ENCODE peak calls at places on chromosomes 12 and 14, in ten cellular contexts. Y, A, M, X, E, C, D, B, U and G are unnamed samples.

GRCh38 chr14:60188115-60188514 is 22.9 kb upstream of the DHRS7 start:
- DNase-seq in Y (no peak), A (no peak), M (no peak), X (no peak), E (no peak), C (no peak), D (no peak), B (no peak), U (no peak), G (no peak)

GRCh38 chr12:106058256-106059182 is 80.2 kb downstream of the NUAK1 start:
- DNase-seq in Y (no peak), A (no peak), M (no peak), X (no peak), E (peak), C (no peak), D (no peak), B (no peak), U (no peak), G (no peak)

GRCh38 chr12:92973614-92974013 is 44.5 kb upstream of the EEA1 start:
- DNase-seq in Y (peak), A (no peak), M (no peak), X (no peak), E (peak), C (no peak), D (no peak), B (no peak), U (no peak), G (peak)

GRCh38 chr12:55876110-55876509 is 33.4 kb upstream of the MMP19 start:
- DNase-seq in Y (no peak), A (no peak), M (no peak), X (no peak), E (peak), C (no peak), D (no peak), B (no peak), U (no peak), G (no peak)

GRCh38 chr12:78002878-78003277 is 172.2 kb downstream of the NAV3 start:
- DNase-seq in Y (no peak), A (no peak), M (no peak), X (no peak), E (no peak), C (no peak), D (no peak), B (no peak), U (no peak), G (no peak)

GRCh38 chr12:8956772-8957171 is 7.3 kb upstream of the M6PR start:
- DNase-seq in Y (no peak), A (no peak), M (no peak), X (no peak), E (no peak), C (no peak), D (no peak), B (no peak), U (no peak), G (no peak)

GRCh38 chr12:75635606-75636444 is 124.4 kb upstream of the KRR1 start:
- DNase-seq in Y (no peak), A (no peak), M (no peak), X (no peak), E (no peak), C (no peak), D (no peak), B (no peak), U (no peak), G (peak)

GRCh38 chr12:112852810-112853209 is 54.0 kb upstream of the OAS1 start:
- DNase-seq in Y (no peak), A (no peak), M (no peak), X (no peak), E (peak), C (no peak), D (no peak), B (no peak), U (no peak), G (no peak)

GRCh38 chr14:32512813-32513212 is 183.7 kb downstream of the AKAP6 start:
- DNase-seq in Y (no peak), A (no peak), M (no peak), X (no peak), E (no peak), C (no peak), D (no peak), B (no peak), U (no peak), G (no peak)

GRCh38 chr14:102986810-102987579 is 64.5 kb downstream of the AMN start:
- DNase-seq in Y (peak), A (no peak), M (no peak), X (no peak), E (no peak), C (no peak), D (no peak), B (no peak), U (no peak), G (peak)

GRCh38 chr12:104306943-104307654 is 3.6 kb downstream of the EID3 start:
- DNase-seq in Y (no peak), A (no peak), M (no peak), X (no peak), E (no peak), C (no peak), D (no peak), B (no peak), U (no peak), G (no peak)

GRCh38 chr12:65799331-65799730 is 25.0 kb upstream of the HMGA2 start:
- DNase-seq in Y (no peak), A (no peak), M (no peak), X (no peak), E (no peak), C (no peak), D (no peak), B (no peak), U (no peak), G (no peak)

GRCh38 chr12:43869184-43869583 is 33.3 kb downstream of the TMEM117 start:
- DNase-seq in Y (no peak), A (no peak), M (no peak), X (no peak), E (no peak), C (no peak), D (no peak), B (no peak), U (no peak), G (no peak)

GRCh38 chr12:125272252-125272980 is 207.2 kb downstream of the AACS start:
- DNase-seq in Y (no peak), A (no peak), M (no peak), X (no peak), E (no peak), C (no peak), D (no peak), B (no peak), U (no peak), G (no peak)

GRCh38 chr12:46888568-46888967 is 62.8 kb upstream of the SLC38A4 start:
- DNase-seq in Y (no peak), A (no peak), M (no peak), X (no peak), E (no peak), C (no peak), D (no peak), B (no peak), U (no peak), G (no peak)

GRCh38 chr14:47674546-47675238 is 713 bp downstream of the MDGA2 start:
- DNase-seq in Y (no peak), A (no peak), M (no peak), X (peak), E (no peak), C (peak), D (no peak), B (no peak), U (no peak), G (no peak)

GRCh38 chr12:56521590-56522371 is at the start of gene RBMS2:
- DNase-seq in Y (peak), A (peak), M (peak), X (peak), E (peak), C (peak), D (peak), B (peak), U (peak), G (peak)

GRCh38 chr12:105467710-105468366 is 137.3 kb downstream of the C12orf75 start:
- DNase-seq in Y (no peak), A (no peak), M (peak), X (no peak), E (no peak), C (no peak), D (no peak), B (no peak), U (no peak), G (no peak)

GRCh38 chr12:42790761-42791151 is 201.2 kb upstream of the PRICKLE1 start:
- DNase-seq in Y (peak), A (no peak), M (no peak), X (peak), E (no peak), C (no peak), D (no peak), B (peak), U (no peak), G (no peak)

GRCh38 chr12:88895634-88896033 is 315.4 kb upstream of the KITLG start:
- DNase-seq in Y (no peak), A (no peak), M (no peak), X (no peak), E (no peak), C (no peak), D (no peak), B (no peak), U (no peak), G (no peak)

GRCh38 chr12:94326727-94327126 is 132.9 kb downstream of the CEP83 start:
- DNase-seq in Y (no peak), A (no peak), M (no peak), X (no peak), E (no peak), C (no peak), D (no peak), B (no peak), U (no peak), G (peak)

GRCh38 chr14:75068294-75069020 is 984 bp upstream of the ZC2HC1C start:
- DNase-seq in Y (no peak), A (no peak), M (no peak), X (no peak), E (no peak), C (peak), D (no peak), B (no peak), U (no peak), G (no peak)

GRCh38 chr12:100820314-100820713 is 25.7 kb downstream of the ANO4 start:
- DNase-seq in Y (no peak), A (no peak), M (no peak), X (no peak), E (peak), C (no peak), D (no peak), B (no peak), U (no peak), G (no peak)

GRCh38 chr12:43893670-43894069 is 57.8 kb downstream of the TMEM117 start:
- DNase-seq in Y (no peak), A (no peak), M (no peak), X (no peak), E (no peak), C (no peak), D (no peak), B (no peak), U (no peak), G (no peak)

GRCh38 chr12:6319446-6319845 is 9.0 kb downstream of the PLEKHG6 start:
- DNase-seq in Y (no peak), A (no peak), M (no peak), X (no peak), E (no peak), C (no peak), D (no peak), B (no peak), U (no peak), G (no peak)

GRCh38 chr14:41891624-41892023 is 284.9 kb downstream of the LRFN5 start:
- DNase-seq in Y (no peak), A (no peak), M (no peak), X (no peak), E (no peak), C (no peak), D (no peak), B (no peak), U (no peak), G (no peak)

GRCh38 chr14:71773900-71774481 is 158.2 kb upstream of the RGS6 start:
- DNase-seq in Y (no peak), A (no peak), M (no peak), X (no peak), E (no peak), C (no peak), D (no peak), B (no peak), U (no peak), G (no peak)
- H3K27ac ChIP-seq in Y (no peak), A (no peak), M (no peak), X (no peak), E (peak), C (no peak), D (no peak), B (no peak), U (no peak), G (no peak)

DNA sequence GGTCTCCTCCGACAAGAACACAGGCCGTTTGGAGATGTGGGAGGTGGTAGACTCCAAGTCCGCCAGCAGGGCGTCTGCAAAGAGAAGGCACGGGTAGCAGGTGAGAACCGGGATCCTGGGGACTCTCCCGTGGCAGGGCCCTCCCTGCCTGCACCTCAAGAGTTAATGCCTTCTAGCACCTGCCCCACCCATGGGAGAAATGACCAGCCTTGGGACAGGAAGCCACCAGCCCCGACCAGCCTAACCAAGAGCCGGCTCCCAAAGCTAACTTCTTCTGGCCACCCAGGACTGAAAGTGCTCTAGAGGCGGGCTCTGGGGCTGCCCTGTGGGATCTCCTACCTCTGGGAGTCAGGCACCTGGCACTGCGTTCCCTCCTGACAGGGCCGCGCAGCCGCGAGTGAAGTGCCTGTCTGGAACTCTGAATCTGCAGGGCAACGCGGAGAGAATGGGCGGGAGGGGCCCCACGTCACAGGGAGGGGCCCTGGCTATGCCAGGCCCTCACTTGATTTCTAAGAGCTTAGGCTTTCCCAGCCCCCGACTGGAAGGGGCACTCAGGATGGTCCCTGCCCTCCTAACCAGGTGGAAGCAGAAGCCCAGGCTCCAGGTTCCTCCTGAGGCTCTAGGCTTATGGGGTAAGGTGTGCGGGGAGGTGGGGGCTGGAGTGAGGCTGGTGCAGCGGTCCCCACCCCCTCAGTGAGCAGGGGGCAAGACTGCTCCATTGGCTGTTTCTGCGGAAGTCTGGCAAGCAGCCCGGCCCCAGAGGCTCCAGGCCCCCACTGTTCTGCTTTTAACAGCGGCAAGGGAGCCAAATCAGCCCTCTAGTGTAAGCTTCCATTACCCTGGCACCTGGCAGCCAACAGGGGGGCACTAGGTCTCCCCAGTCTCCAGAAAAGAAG is 23.6 kb upstream of the RPLP0 start:
- DNase-seq in Y (no peak), A (peak), M (peak), X (no peak), E (no peak), C (no peak), D (no peak), B (peak), U (peak), G (no peak)
- H3K27ac ChIP-seq in Y (peak), A (peak), M (no peak), X (peak), E (no peak), C (no peak), D (no peak), B (peak), U (no peak), G (peak)

GRCh38 chr12:79482921-79483320 is 207.8 kb downstream of the PAWR start:
- DNase-seq in Y (no peak), A (no peak), M (no peak), X (no peak), E (no peak), C (no peak), D (no peak), B (no peak), U (no peak), G (no peak)

GRCh38 chr12:79487386-79488110 is 203.2 kb downstream of the PAWR start:
- DNase-seq in Y (no peak), A (no peak), M (no peak), X (no peak), E (no peak), C (no peak), D (no peak), B (no peak), U (no peak), G (no peak)

DNA sequence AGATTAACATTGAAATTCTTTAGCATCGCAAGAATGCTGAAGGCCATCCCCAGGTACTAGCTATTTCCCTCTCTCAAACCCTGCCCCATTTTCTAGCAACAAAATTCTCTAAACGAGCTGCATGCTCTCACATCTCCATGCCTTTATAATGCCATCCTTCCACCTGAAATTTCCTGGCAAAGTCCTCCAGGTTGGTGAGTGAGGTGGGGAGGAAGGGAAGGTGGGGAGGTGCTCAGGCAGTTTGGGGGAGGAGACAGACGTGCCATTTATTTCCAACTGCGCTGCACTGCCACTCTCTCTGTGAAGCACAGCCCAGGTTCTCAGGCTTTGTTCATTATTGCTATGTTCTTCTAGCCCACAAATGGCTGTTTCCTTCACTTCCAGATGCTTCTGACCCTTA is 208.4 kb downstream of the PAWR start:
- DNase-seq in Y (no peak), A (no peak), M (no peak), X (no peak), E (no peak), C (peak), D (no peak), B (no peak), U (no peak), G (no peak)
- H3K27ac ChIP-seq in Y (no peak), A (no peak), M (no peak), X (no peak), E (peak), C (no peak), D (no peak), B (no peak), U (no peak), G (no peak)

GRCh38 chr14:22513066-22513812 is 75.8 kb downstream of the DAD1 start:
- DNase-seq in Y (no peak), A (no peak), M (no peak), X (no peak), E (no peak), C (no peak), D (no peak), B (no peak), U (no peak), G (no peak)

GRCh38 chr14:22517117-22517720 is 71.8 kb downstream of the DAD1 start:
- DNase-seq in Y (no peak), A (no peak), M (no peak), X (no peak), E (no peak), C (no peak), D (no peak), B (no peak), U (no peak), G (no peak)

GRCh38 chr14:22512106-22512814 is 76.8 kb downstream of the DAD1 start:
- DNase-seq in Y (no peak), A (no peak), M (no peak), X (no peak), E (no peak), C (no peak), D (no peak), B (no peak), U (no peak), G (no peak)

GRCh38 chr14:22518073-22518472 is 71.0 kb downstream of the DAD1 start:
- DNase-seq in Y (no peak), A (no peak), M (no peak), X (peak), E (no peak), C (no peak), D (no peak), B (no peak), U (no peak), G (no peak)

GRCh38 chr14:22515961-22516360 is 73.1 kb downstream of the DAD1 start:
- DNase-seq in Y (no peak), A (no peak), M (no peak), X (no peak), E (no peak), C (no peak), D (no peak), B (no peak), U (no peak), G (no peak)
- H3K27ac ChIP-seq in Y (no peak), A (peak), M (no peak), X (no peak), E (no peak), C (no peak), D (peak), B (peak), U (peak), G (no peak)

GRCh38 chr14:50951032-50951431 is 6.7 kb upstream of the PYGL start:
- DNase-seq in Y (no peak), A (no peak), M (no peak), X (no peak), E (no peak), C (no peak), D (no peak), B (no peak), U (no peak), G (no peak)

GRCh38 chr14:50955373-50956043 is 11.2 kb upstream of the PYGL start:
- DNase-seq in Y (peak), A (peak), M (no peak), X (peak), E (peak), C (peak), D (peak), B (peak), U (no peak), G (peak)

GRCh38 chr14:50953497-50953896 is 9.2 kb upstream of the PYGL start:
- DNase-seq in Y (no peak), A (no peak), M (no peak), X (no peak), E (no peak), C (no peak), D (no peak), B (no peak), U (no peak), G (no peak)

GRCh38 chr14:50957296-50957695 is 13.0 kb upstream of the PYGL start:
- DNase-seq in Y (no peak), A (no peak), M (no peak), X (no peak), E (no peak), C (no peak), D (no peak), B (no peak), U (no peak), G (no peak)

GRCh38 chr14:50954811-50955372 is 10.6 kb upstream of the PYGL start:
- DNase-seq in Y (peak), A (no peak), M (no peak), X (peak), E (no peak), C (peak), D (no peak), B (no peak), U (no peak), G (peak)
- H3K27ac ChIP-seq in Y (peak), A (no peak), M (no peak), X (no peak), E (peak), C (no peak), D (peak), B (peak), U (no peak), G (peak)

GRCh38 chr14:50040401-50040775 is 76.0 kb downstream of the VCPKMT start:
- DNase-seq in Y (peak), A (no peak), M (no peak), X (no peak), E (peak), C (no peak), D (no peak), B (peak), U (peak), G (peak)
- H3K27ac ChIP-seq in Y (peak), A (peak), M (no peak), X (no peak), E (peak), C (no peak), D (no peak), B (peak), U (peak), G (peak)

GRCh38 chr14:105413542-105413886 is 6.1 kb upstream of the MTA1 start:
- DNase-seq in Y (no peak), A (no peak), M (no peak), X (no peak), E (no peak), C (no peak), D (no peak), B (no peak), U (no peak), G (no peak)

GRCh38 chr14:105416671-105417070 is 3.0 kb upstream of the MTA1 start:
- DNase-seq in Y (no peak), A (no peak), M (no peak), X (no peak), E (no peak), C (no peak), D (no peak), B (no peak), U (no peak), G (no peak)

GRCh38 chr14:105412768-105413541 is 6.7 kb upstream of the MTA1 start:
- DNase-seq in Y (no peak), A (no peak), M (no peak), X (no peak), E (no peak), C (no peak), D (no peak), B (no peak), U (no peak), G (no peak)

GRCh38 chr14:105415481-105416428 is 3.9 kb upstream of the MTA1 start:
- DNase-seq in Y (no peak), A (no peak), M (no peak), X (no peak), E (no peak), C (no peak), D (no peak), B (no peak), U (no peak), G (no peak)

GRCh38 chr14:105414456-105415371 is 4.9 kb upstream of the MTA1 start:
- DNase-seq in Y (peak), A (peak), M (peak), X (peak), E (no peak), C (peak), D (peak), B (peak), U (peak), G (no peak)
- H3K27ac ChIP-seq in Y (peak), A (peak), M (peak), X (peak), E (no peak), C (no peak), D (peak), B (peak), U (no peak), G (no peak)